ENCODE peak calls at places on chromosomes 1 and 21, in seven cellular contexts. One of them, this sample, is unnamed.

GRCh38 chr1:85464497-85465098 is 361 bp downstream of the DDAH1 start:
- DNase-seq in DMS53: peak; percentile 91
- DNase-seq in astrocyte of the cerebellum: peak; percentile 28
- DNase-seq in HEK293T: peak; percentile 67
- DNase-seq in Daoy: peak; percentile 95
- DNase-seq in HS-5: no peak
- DNase-seq in left colon: peak; percentile 81
- DNase-seq in this sample: no peak

GRCh38 chr1:212981025-212981495 is 30.7 kb downstream of the VASH2 start:
- DNase-seq in HS-5: no peak
- DNase-seq in astrocyte of the cerebellum: no peak
- DNase-seq in Daoy: peak; percentile 15
- DNase-seq in DMS53: peak; percentile 97
- DNase-seq in left colon: peak; percentile 15
- DNase-seq in HEK293T: no peak
- DNase-seq in this sample: no peak

GRCh38 chr1:151146072-151146415 is 387 bp downstream of the SEMA6C start:
- DNase-seq in DMS53: no peak
- DNase-seq in HS-5: no peak
- DNase-seq in astrocyte of the cerebellum: no peak
- DNase-seq in Daoy: no peak
- DNase-seq in HEK293T: no peak
- DNase-seq in left colon: no peak
- DNase-seq in this sample: no peak

GRCh38 chr1:159917533-159917932 is 7.8 kb downstream of the TAGLN2 start:
- DNase-seq in HEK293T: no peak
- DNase-seq in Daoy: peak; percentile 32
- DNase-seq in astrocyte of the cerebellum: no peak
- DNase-seq in left colon: no peak
- DNase-seq in DMS53: no peak
- DNase-seq in HS-5: no peak
- DNase-seq in this sample: no peak

GRCh38 chr1:199422206-199422605 is 605.3 kb upstream of the NR5A2 start:
- DNase-seq in HEK293T: peak; percentile 18
- DNase-seq in DMS53: peak; percentile 54
- DNase-seq in HS-5: no peak
- DNase-seq in left colon: no peak
- DNase-seq in Daoy: peak; percentile 9
- DNase-seq in astrocyte of the cerebellum: peak; percentile 20
- DNase-seq in this sample: no peak

GRCh38 chr1:108858541-108858940 is 1.6 kb upstream of the AKNAD1 start:
- DNase-seq in left colon: no peak
- DNase-seq in Daoy: no peak
- DNase-seq in HEK293T: no peak
- DNase-seq in DMS53: no peak
- DNase-seq in HS-5: no peak
- DNase-seq in astrocyte of the cerebellum: no peak
- DNase-seq in this sample: no peak

GRCh38 chr1:210132582-210132981 is 100.0 kb upstream of the SERTAD4 start:
- DNase-seq in astrocyte of the cerebellum: peak; percentile 27
- DNase-seq in DMS53: peak; percentile 7
- DNase-seq in Daoy: peak; percentile 19
- DNase-seq in HEK293T: peak; percentile 27
- DNase-seq in HS-5: no peak
- DNase-seq in left colon: no peak
- DNase-seq in this sample: no peak

GRCh38 chr1:227753999-227754764 is 18.9 kb downstream of the SNAP47 start:
- DNase-seq in HEK293T: no peak
- DNase-seq in DMS53: no peak
- DNase-seq in astrocyte of the cerebellum: no peak
- DNase-seq in left colon: no peak
- DNase-seq in HS-5: no peak
- DNase-seq in Daoy: no peak
- DNase-seq in this sample: no peak

GRCh38 chr1:41915786-41916571 is 2.7 kb downstream of the HIVEP3 start:
- DNase-seq in DMS53: peak; percentile 68
- DNase-seq in HS-5: no peak
- DNase-seq in astrocyte of the cerebellum: no peak
- DNase-seq in Daoy: peak; percentile 84
- DNase-seq in HEK293T: no peak
- DNase-seq in left colon: peak; percentile 58
- DNase-seq in this sample: no peak

GRCh38 chr1:84982395-84982794 is 14.5 kb downstream of the MCOLN2 start:
- DNase-seq in HS-5: no peak
- DNase-seq in astrocyte of the cerebellum: no peak
- DNase-seq in HEK293T: no peak
- DNase-seq in Daoy: no peak
- DNase-seq in DMS53: no peak
- DNase-seq in left colon: no peak
- DNase-seq in this sample: no peak

GRCh38 chr1:204728456-204728855 is 42.9 kb upstream of the LRRN2 start:
- DNase-seq in Daoy: no peak
- DNase-seq in HEK293T: no peak
- DNase-seq in astrocyte of the cerebellum: no peak
- DNase-seq in left colon: no peak
- DNase-seq in HS-5: no peak
- DNase-seq in DMS53: peak; percentile 22
- DNase-seq in this sample: no peak

GRCh38 chr21:33578959-33579542 is 9.4 kb downstream of the DONSON start:
- DNase-seq in HEK293T: no peak
- DNase-seq in Daoy: no peak
- DNase-seq in astrocyte of the cerebellum: no peak
- DNase-seq in DMS53: peak; percentile 38
- DNase-seq in left colon: no peak
- DNase-seq in HS-5: no peak
- DNase-seq in this sample: no peak

GRCh38 chr1:14027099-14027498 is 327.1 kb downstream of the PRDM2 start:
- DNase-seq in Daoy: no peak
- DNase-seq in left colon: no peak
- DNase-seq in astrocyte of the cerebellum: no peak
- DNase-seq in HEK293T: no peak
- DNase-seq in DMS53: no peak
- DNase-seq in HS-5: no peak
- DNase-seq in this sample: no peak

GRCh38 chr1:69524010-69524409 is 43.7 kb upstream of the LRRC7 start:
- DNase-seq in astrocyte of the cerebellum: no peak
- DNase-seq in Daoy: no peak
- DNase-seq in HS-5: peak; percentile 37
- DNase-seq in left colon: no peak
- DNase-seq in HEK293T: no peak
- DNase-seq in DMS53: no peak
- DNase-seq in this sample: no peak

GRCh38 chr1:45913183-45913924 is 109.9 kb downstream of the MAST2 start:
- DNase-seq in DMS53: no peak
- DNase-seq in left colon: peak; percentile 65
- DNase-seq in HEK293T: peak; percentile 18
- DNase-seq in astrocyte of the cerebellum: peak; percentile 46
- DNase-seq in HS-5: no peak
- DNase-seq in Daoy: peak; percentile 57
- DNase-seq in this sample: peak; percentile 84

GRCh38 chr1:94539496-94539895 is 2.1 kb downstream of the F3 start:
- DNase-seq in HS-5: no peak
- DNase-seq in Daoy: peak; percentile 82
- DNase-seq in left colon: no peak
- DNase-seq in DMS53: no peak
- DNase-seq in HEK293T: no peak
- DNase-seq in astrocyte of the cerebellum: no peak
- DNase-seq in this sample: no peak

GRCh38 chr1:151494741-151495281 is 16.4 kb upstream of the CGN start:
- DNase-seq in HS-5: peak; percentile 79
- DNase-seq in Daoy: peak; percentile 87
- DNase-seq in astrocyte of the cerebellum: peak; percentile 49
- DNase-seq in HEK293T: no peak
- DNase-seq in DMS53: peak; percentile 89
- DNase-seq in left colon: no peak
- DNase-seq in this sample: peak; percentile 33

GRCh38 chr1:151144474-151145157 is 1.8 kb downstream of the SEMA6C start:
- DNase-seq in left colon: no peak
- DNase-seq in Daoy: no peak
- DNase-seq in HEK293T: no peak
- DNase-seq in astrocyte of the cerebellum: no peak
- DNase-seq in HS-5: no peak
- DNase-seq in DMS53: peak; percentile 57
- DNase-seq in this sample: no peak

GRCh38 chr1:39902121-39902807 is 547 bp upstream of the MYCL start:
- DNase-seq in left colon: peak; percentile 93
- DNase-seq in HEK293T: peak; percentile 56
- DNase-seq in Daoy: peak; percentile 73
- DNase-seq in DMS53: peak; percentile 94
- DNase-seq in astrocyte of the cerebellum: no peak
- DNase-seq in HS-5: no peak
- DNase-seq in this sample: no peak

GRCh38 chr1:220734571-220735326 is 13.4 kb upstream of the MTARC2 start:
- DNase-seq in DMS53: peak; percentile 79
- DNase-seq in HEK293T: no peak
- DNase-seq in astrocyte of the cerebellum: peak; percentile 54
- DNase-seq in HS-5: peak; percentile 71
- DNase-seq in left colon: no peak
- DNase-seq in Daoy: peak; percentile 58
- DNase-seq in this sample: peak; percentile 46

GRCh38 chr1:52636701-52637695 is 4.0 kb downstream of the SHISAL2A start:
- DNase-seq in HS-5: no peak
- DNase-seq in DMS53: no peak
- DNase-seq in left colon: peak; percentile 12
- DNase-seq in Daoy: peak; percentile 21
- DNase-seq in HEK293T: no peak
- DNase-seq in astrocyte of the cerebellum: no peak
- DNase-seq in this sample: no peak

GRCh38 chr1:236156512-236157208 is 14.3 kb downstream of the GPR137B start:
- DNase-seq in DMS53: no peak
- DNase-seq in Daoy: no peak
- DNase-seq in left colon: peak; percentile 35
- DNase-seq in HEK293T: no peak
- DNase-seq in astrocyte of the cerebellum: no peak
- DNase-seq in HS-5: no peak
- DNase-seq in this sample: no peak

GRCh38 chr1:83998599-83999315 is at the start of gene TTLL7:
- DNase-seq in Daoy: peak; percentile 92
- DNase-seq in DMS53: peak; percentile 97
- DNase-seq in astrocyte of the cerebellum: no peak
- DNase-seq in HEK293T: peak; percentile 88
- DNase-seq in HS-5: no peak
- DNase-seq in left colon: peak; percentile 84
- DNase-seq in this sample: no peak

GRCh38 chr1:221715321-221716169 is 26.3 kb downstream of the DUSP10 start:
- DNase-seq in DMS53: peak; percentile 94
- DNase-seq in astrocyte of the cerebellum: no peak
- DNase-seq in HEK293T: peak; percentile 44
- DNase-seq in HS-5: no peak
- DNase-seq in Daoy: peak; percentile 50
- DNase-seq in left colon: no peak
- DNase-seq in this sample: no peak

GRCh38 chr21:31855180-31855579 is 17.6 kb upstream of the HUNK start:
- DNase-seq in HEK293T: no peak
- DNase-seq in Daoy: no peak
- DNase-seq in astrocyte of the cerebellum: no peak
- DNase-seq in DMS53: no peak
- DNase-seq in left colon: no peak
- DNase-seq in HS-5: no peak
- DNase-seq in this sample: no peak

GRCh38 chr1:59396387-59396786 is 99.5 kb downstream of the FGGY start:
- DNase-seq in HEK293T: no peak
- DNase-seq in left colon: no peak
- DNase-seq in astrocyte of the cerebellum: no peak
- DNase-seq in DMS53: no peak
- DNase-seq in Daoy: no peak
- DNase-seq in HS-5: no peak
- DNase-seq in this sample: no peak

GRCh38 chr21:21624674-21625073 is 626.5 kb downstream of the NCAM2 start:
- DNase-seq in HEK293T: no peak
- DNase-seq in Daoy: no peak
- DNase-seq in left colon: no peak
- DNase-seq in HS-5: no peak
- DNase-seq in DMS53: no peak
- DNase-seq in astrocyte of the cerebellum: peak; percentile 51
- DNase-seq in this sample: peak; percentile 47

GRCh38 chr1:57252597-57253306 is 171.1 kb downstream of the DAB1 start:
- DNase-seq in HEK293T: no peak
- DNase-seq in DMS53: peak; percentile 39
- DNase-seq in HS-5: no peak
- DNase-seq in left colon: no peak
- DNase-seq in astrocyte of the cerebellum: no peak
- DNase-seq in Daoy: no peak
- DNase-seq in this sample: no peak

GRCh38 chr1:158814970-158815369 is 16.2 kb upstream of the MNDA start:
- DNase-seq in astrocyte of the cerebellum: no peak
- DNase-seq in HEK293T: no peak
- DNase-seq in Daoy: no peak
- DNase-seq in HS-5: no peak
- DNase-seq in left colon: no peak
- DNase-seq in DMS53: no peak
- DNase-seq in this sample: no peak

GRCh38 chr1:99503276-99503747 is 142.6 kb upstream of the PALMD start:
- DNase-seq in left colon: no peak
- DNase-seq in astrocyte of the cerebellum: peak; percentile 11
- DNase-seq in DMS53: no peak
- DNase-seq in HEK293T: no peak
- DNase-seq in HS-5: no peak
- DNase-seq in Daoy: peak; percentile 15
- DNase-seq in this sample: no peak

GRCh38 chr1:205983925-205984725 is 19.1 kb downstream of the RAB7B start:
- DNase-seq in HS-5: no peak
- DNase-seq in Daoy: peak; percentile 64
- DNase-seq in astrocyte of the cerebellum: no peak
- DNase-seq in left colon: peak; percentile 64
- DNase-seq in HEK293T: peak; percentile 77
- DNase-seq in DMS53: peak; percentile 87
- DNase-seq in this sample: no peak

GRCh38 chr1:202563818-202564217 is 146.4 kb downstream of the SYT2 start:
- DNase-seq in DMS53: no peak
- DNase-seq in HS-5: no peak
- DNase-seq in Daoy: no peak
- DNase-seq in HEK293T: no peak
- DNase-seq in left colon: no peak
- DNase-seq in astrocyte of the cerebellum: no peak
- DNase-seq in this sample: no peak

GRCh38 chr1:210627740-210628139 is 299.0 kb downstream of the HHAT start:
- DNase-seq in DMS53: peak; percentile 55
- DNase-seq in Daoy: no peak
- DNase-seq in astrocyte of the cerebellum: no peak
- DNase-seq in HEK293T: no peak
- DNase-seq in HS-5: no peak
- DNase-seq in left colon: no peak
- DNase-seq in this sample: no peak

GRCh38 chr1:25694167-25694566 is 77.6 kb downstream of the MAN1C1 start:
- DNase-seq in left colon: no peak
- DNase-seq in HS-5: no peak
- DNase-seq in astrocyte of the cerebellum: no peak
- DNase-seq in DMS53: no peak
- DNase-seq in HEK293T: no peak
- DNase-seq in Daoy: no peak
- DNase-seq in this sample: no peak

GRCh38 chr1:43450251-43451070 is 3.3 kb downstream of the HYI start:
- DNase-seq in left colon: peak; percentile 6
- DNase-seq in HEK293T: no peak
- DNase-seq in astrocyte of the cerebellum: no peak
- DNase-seq in HS-5: no peak
- DNase-seq in DMS53: no peak
- DNase-seq in Daoy: no peak
- DNase-seq in this sample: no peak

GRCh38 chr1:113057006-113057405 is 16.0 kb upstream of the LRIG2 start:
- DNase-seq in HS-5: no peak
- DNase-seq in Daoy: no peak
- DNase-seq in DMS53: peak; percentile 72
- DNase-seq in left colon: no peak
- DNase-seq in astrocyte of the cerebellum: no peak
- DNase-seq in HEK293T: no peak
- DNase-seq in this sample: no peak

This sample was measured in AG04449.